ENCODE peak calls at places on chromosomes 6 and 20, in nine cellular contexts. P, W, D, S, L, M, C, O and B are unnamed samples.
A peak's percentile ranks its signal among the peaks of the same experiment; 100 is the strongest.

GRCh38 chr6:73394577-73395354 is at the start of gene DDX43:
- DNase-seq in P (peak; percentile 78), W (no peak), D (peak; percentile 70), S (no peak), L (peak; percentile 61), M (peak; percentile 86), C (peak; percentile 72), O (peak; percentile 99), B (no peak)

GRCh38 chr20:3781153-3781910 is at the start of gene SPEF1:
- DNase-seq in P (peak; percentile 91), W (peak; percentile 81), D (peak; percentile 88), S (peak; percentile 82), L (peak; percentile 87), M (peak; percentile 92), C (peak; percentile 90), O (peak; percentile 97), B (peak; percentile 90)

GRCh38 chr6:35448191-35448590 is 3.9 kb upstream of the FANCE start:
- DNase-seq in P (no peak), W (no peak), D (no peak), S (no peak), L (no peak), M (no peak), C (no peak), O (no peak), B (no peak)

GRCh38 chr6:40907198-40907701 is 131.8 kb downstream of the UNC5CL start:
- DNase-seq in P (no peak), W (peak; percentile 47), D (peak; percentile 83), S (no peak), L (no peak), M (peak; percentile 23), C (peak; percentile 68), O (no peak), B (no peak)

GRCh38 chr20:22775671-22776139 is 191.3 kb upstream of the FOXA2 start:
- DNase-seq in P (no peak), W (no peak), D (no peak), S (no peak), L (no peak), M (no peak), C (peak; percentile 6), O (peak; percentile 93), B (no peak)

GRCh38 chr20:11716239-11716944 is 201.3 kb upstream of the BTBD3 start:
- DNase-seq in P (no peak), W (no peak), D (no peak), S (peak; percentile 2), L (no peak), M (peak; percentile 3), C (peak; percentile 36), O (peak; percentile 94), B (peak; percentile 61)

GRCh38 chr6:128246472-128246871 is 273.9 kb downstream of the PTPRK start:
- DNase-seq in P (no peak), W (no peak), D (no peak), S (no peak), L (no peak), M (no peak), C (no peak), O (peak; percentile 17), B (peak; percentile 71)

GRCh38 chr6:20948531-20948930 is 414.3 kb downstream of the CDKAL1 start:
- DNase-seq in P (no peak), W (no peak), D (no peak), S (no peak), L (no peak), M (no peak), C (no peak), O (no peak), B (no peak)

GRCh38 chr6:7846971-7847818 is 63.4 kb downstream of the TXNDC5 start:
- DNase-seq in P (no peak), W (no peak), D (peak; percentile 51), S (no peak), L (no peak), M (no peak), C (peak; percentile 74), O (no peak), B (no peak)

GRCh38 chr6:137413482-137413881 is 80.7 kb downstream of the OLIG3 start:
- DNase-seq in P (no peak), W (no peak), D (no peak), S (no peak), L (no peak), M (no peak), C (no peak), O (no peak), B (no peak)

GRCh38 chr6:139109558-139109957 is 25.3 kb upstream of the HECA start:
- DNase-seq in P (no peak), W (no peak), D (no peak), S (peak; percentile 45), L (no peak), M (peak; percentile 8), C (peak; percentile 16), O (peak; percentile 56), B (peak; percentile 62)

GRCh38 chr6:90643366-90643765 is 56.5 kb upstream of the MAP3K7 start:
- DNase-seq in P (no peak), W (no peak), D (no peak), S (no peak), L (no peak), M (no peak), C (no peak), O (no peak), B (no peak)

GRCh38 chr6:142242269-142242668 is 59.5 kb upstream of the ADGRG6 start:
- DNase-seq in P (no peak), W (no peak), D (no peak), S (no peak), L (no peak), M (no peak), C (no peak), O (peak; percentile 95), B (no peak)

GRCh38 chr20:42611423-42611822 is 578.3 kb downstream of the PTPRT start:
- DNase-seq in P (no peak), W (no peak), D (no peak), S (no peak), L (no peak), M (no peak), C (no peak), O (no peak), B (no peak)

GRCh38 chr6:96151707-96152106 is 135.9 kb downstream of the FUT9 start:
- DNase-seq in P (no peak), W (no peak), D (no peak), S (no peak), L (no peak), M (no peak), C (no peak), O (no peak), B (no peak)

GRCh38 chr20:3755269-3755668 is 12.3 kb downstream of the ADISSP start:
- DNase-seq in P (no peak), W (no peak), D (no peak), S (no peak), L (no peak), M (no peak), C (no peak), O (no peak), B (no peak)

GRCh38 chr6:106056060-106056737 is 29.9 kb upstream of the PRDM1 start:
- DNase-seq in P (no peak), W (no peak), D (no peak), S (peak; percentile 27), L (no peak), M (no peak), C (no peak), O (no peak), B (peak; percentile 76)

GRCh38 chr6:75438186-75438880 is 55.3 kb downstream of the FILIP1 start:
- DNase-seq in P (no peak), W (no peak), D (no peak), S (no peak), L (no peak), M (no peak), C (no peak), O (peak; percentile 19), B (no peak)
- H3K27ac ChIP-seq in P (peak overlapping the region; percentile 66), W (peak overlapping the region; percentile 57), D (peak overlapping the region; percentile 24), S (no peak overlapping the region), L (peak overlapping the region; percentile 52), M (no peak overlapping the region), C (no peak overlapping the region), O (no peak overlapping the region), B (no peak overlapping the region)

GRCh38 chr20:62195072-62195400 is 12.2 kb downstream of the MTG2 start:
- DNase-seq in P (no peak), W (peak; percentile 1), D (no peak), S (no peak), L (no peak), M (no peak), C (no peak), O (no peak), B (no peak)
- H3K36me3 ChIP-seq in P (peaks cover 90% of the 10 kb centered on the region), W (peaks cover 71% of the 10 kb centered on the region), D (no peaks in the 10 kb centered on the region), S (peaks cover 50% of the 10 kb centered on the region), L (peaks cover 42% of the 10 kb centered on the region), M (peaks cover 3% of the 10 kb centered on the region), C (peaks cover 2% of the 10 kb centered on the region), O (peaks cover 39% of the 10 kb centered on the region), B (peaks cover 26% of the 10 kb centered on the region)

GRCh38 chr20:52127309-52127708 is 64.3 kb downstream of the ZFP64 start:
- DNase-seq in P (no peak), W (no peak), D (no peak), S (peak; percentile 3), L (no peak), M (no peak), C (no peak), O (no peak), B (no peak)
- H3K27ac ChIP-seq in P (no peak overlapping the region), W (no peak overlapping the region), D (no peak overlapping the region), S (no peak overlapping the region), L (no peak overlapping the region), M (no peak overlapping the region), C (no peak overlapping the region), O (no peak overlapping the region), B (no peak overlapping the region)

GRCh38 chr20:50585214-50585613 is 75.0 kb downstream of the PTPN1 start:
- DNase-seq in P (no peak), W (no peak), D (no peak), S (no peak), L (no peak), M (no peak), C (no peak), O (no peak), B (no peak)

GRCh38 chr20:50588034-50588736 is 78.0 kb downstream of the PTPN1 start:
- DNase-seq in P (peak; percentile 85), W (peak; percentile 73), D (peak; percentile 79), S (peak; percentile 74), L (peak; percentile 66), M (peak; percentile 68), C (peak; percentile 65), O (peak; percentile 72), B (peak; percentile 79)

GRCh38 chr20:50585678-50586077 is 75.5 kb downstream of the PTPN1 start:
- DNase-seq in P (no peak), W (no peak), D (no peak), S (no peak), L (no peak), M (no peak), C (no peak), O (no peak), B (no peak)

GRCh38 chr20:50586531-50587232 is 76.5 kb downstream of the PTPN1 start:
- DNase-seq in P (no peak), W (no peak), D (no peak), S (no peak), L (no peak), M (no peak), C (no peak), O (no peak), B (no peak)

DNA sequence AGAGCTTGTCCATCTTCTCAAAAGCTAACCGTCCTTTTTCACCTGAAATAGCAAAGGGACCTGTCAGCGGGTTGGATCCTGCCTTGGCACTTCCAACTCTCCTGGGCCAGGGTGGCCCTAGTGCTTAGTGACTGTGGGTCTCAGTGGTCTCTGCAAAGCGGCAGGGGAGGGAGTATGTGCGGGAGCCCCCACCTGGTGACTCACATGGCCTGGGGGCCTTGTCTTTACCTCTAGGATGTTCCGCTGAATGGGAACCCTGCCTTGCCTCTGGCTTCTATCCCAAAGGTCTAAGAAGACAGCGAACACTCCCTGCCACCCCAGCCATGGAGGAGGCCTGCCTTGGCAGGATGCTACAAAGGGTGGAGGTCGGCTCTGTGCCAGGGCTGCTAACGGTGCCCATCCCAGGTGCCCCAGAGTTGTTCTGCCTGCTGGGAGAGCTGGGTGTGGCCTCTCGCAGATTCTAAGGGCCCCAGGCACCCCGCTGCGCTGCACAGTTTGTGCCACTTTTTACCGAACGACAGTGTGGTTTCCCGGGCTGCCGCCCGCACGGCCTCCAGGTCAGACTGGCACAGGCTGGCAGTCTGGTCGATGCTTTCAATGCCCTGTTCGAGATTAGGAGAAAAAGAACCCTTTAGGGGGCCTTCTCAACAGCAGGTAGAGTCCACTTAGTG is 77.2 kb downstream of the PTPN1 start:
- DNase-seq in P (no peak), W (no peak), D (no peak), S (no peak), L (no peak), M (no peak), C (no peak), O (peak; percentile 78), B (no peak)
- H3K36me3 ChIP-seq in P (peaks cover 68% of the 10 kb centered on the region), W (peaks cover 67% of the 10 kb centered on the region), D (no peaks in the 10 kb centered on the region), S (peaks cover 10% of the 10 kb centered on the region), L (peaks cover 55% of the 10 kb centered on the region), M (no peaks in the 10 kb centered on the region), C (peaks cover 8% of the 10 kb centered on the region), O (peaks cover 41% of the 10 kb centered on the region), B (peaks cover 8% of the 10 kb centered on the region)